ENCODE peak calls at places on chromosomes 1 and 21, in six cellular contexts. One of them, this sample, is unnamed.
A peak's percentile ranks its signal among the peaks of the same experiment; 100 is the strongest.

GRCh38 chr1:192766009-192766625 is 42.7 kb upstream of the RGS2 start:
- DNase-seq in activated CD8-positive, alpha-beta memory T cell treated with anti-CD3 and anti-CD28 coated beads, Interleukin-2, amount 10 ng/mL, durations not matched to agents 7 days and 5 days: no peak
- DNase-seq in kidney tubule cell: no peak
- DNase-seq in head of caudate nucleus: no peak
- DNase-seq in Kasumi-1: no peak
- DNase-seq in GM12891: no peak
- DNase-seq in this sample: no peak

GRCh38 chr1:66725885-66726665 is 26.2 kb upstream of the DYNLT5 start:
- DNase-seq in activated CD8-positive, alpha-beta memory T cell treated with anti-CD3 and anti-CD28 coated beads, Interleukin-2, amount 10 ng/mL, durations not matched to agents 7 days and 5 days: peak; percentile 68
- DNase-seq in kidney tubule cell: peak; percentile 77
- DNase-seq in head of caudate nucleus: peak; percentile 50
- DNase-seq in Kasumi-1: peak; percentile 82
- DNase-seq in GM12891: no peak
- DNase-seq in this sample: peak; percentile 27

GRCh38 chr1:19091539-19091938 is 118.5 kb downstream of the UBR4 start:
- DNase-seq in activated CD8-positive, alpha-beta memory T cell treated with anti-CD3 and anti-CD28 coated beads, Interleukin-2, amount 10 ng/mL, durations not matched to agents 7 days and 5 days: no peak
- DNase-seq in kidney tubule cell: no peak
- DNase-seq in head of caudate nucleus: no peak
- DNase-seq in Kasumi-1: no peak
- DNase-seq in GM12891: no peak
- DNase-seq in this sample: no peak

GRCh38 chr1:108897865-108898720 is 21.3 kb downstream of the GPSM2 start:
- DNase-seq in activated CD8-positive, alpha-beta memory T cell treated with anti-CD3 and anti-CD28 coated beads, Interleukin-2, amount 10 ng/mL, durations not matched to agents 7 days and 5 days: peak; percentile 52
- DNase-seq in kidney tubule cell: peak; percentile 69
- DNase-seq in head of caudate nucleus: peak; percentile 36
- DNase-seq in Kasumi-1: peak; percentile 86
- DNase-seq in GM12891: no peak
- DNase-seq in this sample: peak; percentile 31

GRCh38 chr1:116433283-116434257 is 60.5 kb downstream of the ATP1A1 start:
- DNase-seq in activated CD8-positive, alpha-beta memory T cell treated with anti-CD3 and anti-CD28 coated beads, Interleukin-2, amount 10 ng/mL, durations not matched to agents 7 days and 5 days: no peak
- DNase-seq in kidney tubule cell: peak; percentile 15
- DNase-seq in head of caudate nucleus: peak; percentile 93
- DNase-seq in Kasumi-1: no peak
- DNase-seq in GM12891: no peak
- DNase-seq in this sample: no peak

GRCh38 chr1:43069481-43070050 is 102.5 kb downstream of the EBNA1BP2 start:
- DNase-seq in activated CD8-positive, alpha-beta memory T cell treated with anti-CD3 and anti-CD28 coated beads, Interleukin-2, amount 10 ng/mL, durations not matched to agents 7 days and 5 days: no peak
- DNase-seq in kidney tubule cell: no peak
- DNase-seq in head of caudate nucleus: no peak
- DNase-seq in Kasumi-1: no peak
- DNase-seq in GM12891: no peak
- DNase-seq in this sample: no peak

GRCh38 chr1:153612111-153612754 is 704 bp downstream of the S100A16 start:
- DNase-seq in activated CD8-positive, alpha-beta memory T cell treated with anti-CD3 and anti-CD28 coated beads, Interleukin-2, amount 10 ng/mL, durations not matched to agents 7 days and 5 days: no peak
- DNase-seq in kidney tubule cell: peak; percentile 18
- DNase-seq in head of caudate nucleus: no peak
- DNase-seq in Kasumi-1: no peak
- DNase-seq in GM12891: no peak
- DNase-seq in this sample: no peak

GRCh38 chr1:27538793-27539192 is 48.8 kb upstream of the WASF2 start:
- DNase-seq in activated CD8-positive, alpha-beta memory T cell treated with anti-CD3 and anti-CD28 coated beads, Interleukin-2, amount 10 ng/mL, durations not matched to agents 7 days and 5 days: no peak
- DNase-seq in kidney tubule cell: peak; percentile 88
- DNase-seq in head of caudate nucleus: no peak
- DNase-seq in Kasumi-1: peak; percentile 19
- DNase-seq in GM12891: no peak
- DNase-seq in this sample: no peak

GRCh38 chr21:27817902-27818623 is 851.2 kb upstream of the ADAMTS5 start:
- DNase-seq in activated CD8-positive, alpha-beta memory T cell treated with anti-CD3 and anti-CD28 coated beads, Interleukin-2, amount 10 ng/mL, durations not matched to agents 7 days and 5 days: no peak
- DNase-seq in kidney tubule cell: no peak
- DNase-seq in head of caudate nucleus: no peak
- DNase-seq in Kasumi-1: no peak
- DNase-seq in GM12891: no peak
- DNase-seq in this sample: no peak

GRCh38 chr1:18681423-18681835 is 50.8 kb downstream of the PAX7 start:
- DNase-seq in activated CD8-positive, alpha-beta memory T cell treated with anti-CD3 and anti-CD28 coated beads, Interleukin-2, amount 10 ng/mL, durations not matched to agents 7 days and 5 days: no peak
- DNase-seq in kidney tubule cell: peak; percentile 66
- DNase-seq in head of caudate nucleus: no peak
- DNase-seq in Kasumi-1: peak; percentile 84
- DNase-seq in GM12891: peak; percentile 52
- DNase-seq in this sample: no peak

GRCh38 chr1:185400057-185400456 is 83.0 kb upstream of the IVNS1ABP start:
- DNase-seq in activated CD8-positive, alpha-beta memory T cell treated with anti-CD3 and anti-CD28 coated beads, Interleukin-2, amount 10 ng/mL, durations not matched to agents 7 days and 5 days: no peak
- DNase-seq in kidney tubule cell: peak; percentile 26
- DNase-seq in head of caudate nucleus: no peak
- DNase-seq in Kasumi-1: no peak
- DNase-seq in GM12891: no peak
- DNase-seq in this sample: no peak

GRCh38 chr1:208557046-208557445 is 312.9 kb upstream of the PLXNA2 start:
- DNase-seq in activated CD8-positive, alpha-beta memory T cell treated with anti-CD3 and anti-CD28 coated beads, Interleukin-2, amount 10 ng/mL, durations not matched to agents 7 days and 5 days: no peak
- DNase-seq in kidney tubule cell: no peak
- DNase-seq in head of caudate nucleus: no peak
- DNase-seq in Kasumi-1: no peak
- DNase-seq in GM12891: no peak
- DNase-seq in this sample: no peak

GRCh38 chr1:153921803-153922075 is 1.0 kb downstream of the GATAD2B start:
- DNase-seq in activated CD8-positive, alpha-beta memory T cell treated with anti-CD3 and anti-CD28 coated beads, Interleukin-2, amount 10 ng/mL, durations not matched to agents 7 days and 5 days: peak; percentile 43
- DNase-seq in kidney tubule cell: peak; percentile 22
- DNase-seq in head of caudate nucleus: no peak
- DNase-seq in Kasumi-1: peak; percentile 53
- DNase-seq in GM12891: no peak
- DNase-seq in this sample: no peak

GRCh38 chr1:27318596-27318995 is 3.4 kb upstream of the TMEM222 start:
- DNase-seq in activated CD8-positive, alpha-beta memory T cell treated with anti-CD3 and anti-CD28 coated beads, Interleukin-2, amount 10 ng/mL, durations not matched to agents 7 days and 5 days: no peak
- DNase-seq in kidney tubule cell: no peak
- DNase-seq in head of caudate nucleus: no peak
- DNase-seq in Kasumi-1: no peak
- DNase-seq in GM12891: no peak
- DNase-seq in this sample: no peak

GRCh38 chr1:200267458-200267857 is 142.4 kb downstream of the ZNF281 start:
- DNase-seq in activated CD8-positive, alpha-beta memory T cell treated with anti-CD3 and anti-CD28 coated beads, Interleukin-2, amount 10 ng/mL, durations not matched to agents 7 days and 5 days: no peak
- DNase-seq in kidney tubule cell: no peak
- DNase-seq in head of caudate nucleus: no peak
- DNase-seq in Kasumi-1: no peak
- DNase-seq in GM12891: no peak
- DNase-seq in this sample: no peak

GRCh38 chr1:210257698-210258395 is 25.3 kb downstream of the SERTAD4 start:
- DNase-seq in activated CD8-positive, alpha-beta memory T cell treated with anti-CD3 and anti-CD28 coated beads, Interleukin-2, amount 10 ng/mL, durations not matched to agents 7 days and 5 days: no peak
- DNase-seq in kidney tubule cell: peak; percentile 81
- DNase-seq in head of caudate nucleus: no peak
- DNase-seq in Kasumi-1: no peak
- DNase-seq in GM12891: no peak
- DNase-seq in this sample: no peak

GRCh38 chr1:39539252-39539790 is 37.3 kb downstream of the PABPC4 start:
- DNase-seq in activated CD8-positive, alpha-beta memory T cell treated with anti-CD3 and anti-CD28 coated beads, Interleukin-2, amount 10 ng/mL, durations not matched to agents 7 days and 5 days: peak; percentile 67
- DNase-seq in kidney tubule cell: peak; percentile 70
- DNase-seq in head of caudate nucleus: peak; percentile 78
- DNase-seq in Kasumi-1: peak; percentile 78
- DNase-seq in GM12891: peak; percentile 64
- DNase-seq in this sample: peak; percentile 30

GRCh38 chr1:1620433-1621139 is 5.3 kb downstream of the MIB2 start:
- DNase-seq in activated CD8-positive, alpha-beta memory T cell treated with anti-CD3 and anti-CD28 coated beads, Interleukin-2, amount 10 ng/mL, durations not matched to agents 7 days and 5 days: no peak
- DNase-seq in kidney tubule cell: no peak
- DNase-seq in head of caudate nucleus: no peak
- DNase-seq in Kasumi-1: no peak
- DNase-seq in GM12891: no peak
- DNase-seq in this sample: no peak